ENCODE peak calls at places on chromosome 1, in five cellular contexts. F, V, N, A and T are unnamed samples.

GRCh38 chr1:226444901-226445300 is 37.0 kb upstream of the PARP1 start:
- DNase-seq in F (no peak), V (no peak), N (no peak), A (peak; percentile 4), T (no peak)

GRCh38 chr1:241531195-241532172 is 694 bp upstream of the KMO start:
- DNase-seq in F (no peak), V (no peak), N (peak; percentile 74), A (no peak), T (no peak)

GRCh38 chr1:40381268-40382109 is 8.0 kb downstream of the SMAP2 start:
- DNase-seq in F (no peak), V (no peak), N (peak; percentile 37), A (no peak), T (no peak)

GRCh38 chr1:23555949-23556640 is 3.2 kb downstream of the ID3 start:
- DNase-seq in F (peak; percentile 80), V (no peak), N (peak; percentile 89), A (no peak), T (peak; percentile 88)

GRCh38 chr1:228172591-228173527 is 7.3 kb downstream of the IBA57 start:
- DNase-seq in F (no peak), V (no peak), N (no peak), A (no peak), T (no peak)

GRCh38 chr1:57019240-57019805 is 53.5 kb upstream of the C8B start:
- DNase-seq in F (no peak), V (no peak), N (no peak), A (no peak), T (no peak)

GRCh38 chr1:225480825-225481434 is 53.1 kb upstream of the LBR start:
- DNase-seq in F (peak; percentile 66), V (peak; percentile 95), N (peak; percentile 28), A (no peak), T (no peak)

GRCh38 chr1:203364013-203364730 is 13.2 kb upstream of the FMOD start:
- DNase-seq in F (no peak), V (no peak), N (no peak), A (no peak), T (no peak)

GRCh38 chr1:14815175-14815882 is 216.8 kb downstream of the KAZN start:
- DNase-seq in F (no peak), V (no peak), N (no peak), A (no peak), T (no peak)

GRCh38 chr1:117905019-117905418 is 24.4 kb downstream of the GDAP2 start:
- DNase-seq in F (no peak), V (no peak), N (no peak), A (no peak), T (no peak)

GRCh38 chr1:232622981-232623380 is 7.0 kb downstream of the SIPA1L2 start:
- DNase-seq in F (no peak), V (no peak), N (no peak), A (no peak), T (no peak)

GRCh38 chr1:231045318-231045717 is 5.3 kb upstream of the FAM89A start:
- DNase-seq in F (no peak), V (no peak), N (peak; percentile 21), A (no peak), T (no peak)

GRCh38 chr1:8230284-8230605 is 87.7 kb upstream of the SLC45A1 start:
- DNase-seq in F (no peak), V (no peak), N (no peak), A (no peak), T (no peak)

GRCh38 chr1:212987702-212988322 is 27.9 kb downstream of the ANGEL2 start:
- DNase-seq in F (no peak), V (no peak), N (peak; percentile 37), A (no peak), T (no peak)

GRCh38 chr1:20494609-20495311 is 8.8 kb upstream of the CAMK2N1 start:
- DNase-seq in F (peak; percentile 17), V (no peak), N (peak; percentile 94), A (no peak), T (peak; percentile 77)

GRCh38 chr1:22369294-22370189 is 82.1 kb upstream of the ZBTB40 start:
- DNase-seq in F (no peak), V (no peak), N (no peak), A (no peak), T (no peak)

GRCh38 chr1:161738627-161739287 is 10.8 kb upstream of the DUSP12 start:
- DNase-seq in F (peak; percentile 76), V (no peak), N (peak; percentile 74), A (no peak), T (peak; percentile 76)

GRCh38 chr1:179875606-179876288 is 1.9 kb downstream of the TOR1AIP2 start:
- DNase-seq in F (no peak), V (no peak), N (no peak), A (no peak), T (no peak)

GRCh38 chr1:229788004-229788403 is 162.0 kb downstream of the URB2 start:
- DNase-seq in F (no peak), V (no peak), N (no peak), A (no peak), T (no peak)

GRCh38 chr1:54122131-54122751 is 30.6 kb downstream of the CDCP2 start:
- DNase-seq in F (no peak), V (no peak), N (no peak), A (no peak), T (no peak)

GRCh38 chr1:1318131-1318652 is 6.3 kb downstream of the INTS11 start:
- DNase-seq in F (peak; percentile 94), V (no peak), N (peak; percentile 88), A (no peak), T (peak; percentile 95)

GRCh38 chr1:20125091-20125490 is 5.8 kb upstream of the PLA2G2D start:
- DNase-seq in F (no peak), V (no peak), N (peak; percentile 15), A (no peak), T (no peak)

GRCh38 chr1:215845224-215845902 is 278.3 kb downstream of the KCTD3 start:
- DNase-seq in F (no peak), V (no peak), N (peak; percentile 32), A (no peak), T (peak; percentile 31)

GRCh38 chr1:190904091-190904695 is 426.5 kb upstream of the BRINP3 start:
- DNase-seq in F (no peak), V (no peak), N (peak; percentile 72), A (no peak), T (peak; percentile 20)

GRCh38 chr1:100394286-100394685 is 42.0 kb downstream of the CDC14A start:
- DNase-seq in F (no peak), V (no peak), N (no peak), A (no peak), T (no peak)

GRCh38 chr1:234675561-234675960 is 65.6 kb upstream of the IRF2BP2 start:
- DNase-seq in F (no peak), V (no peak), N (no peak), A (no peak), T (no peak)

GRCh38 chr1:232767381-232768074 is 37.7 kb upstream of the MAP10 start:
- DNase-seq in F (peak; percentile 72), V (no peak), N (peak; percentile 78), A (no peak), T (peak; percentile 42)

GRCh38 chr1:185681034-185681633 is 53.1 kb upstream of the HMCN1 start:
- DNase-seq in F (no peak), V (no peak), N (peak; percentile 41), A (no peak), T (peak; percentile 42)

DNA sequence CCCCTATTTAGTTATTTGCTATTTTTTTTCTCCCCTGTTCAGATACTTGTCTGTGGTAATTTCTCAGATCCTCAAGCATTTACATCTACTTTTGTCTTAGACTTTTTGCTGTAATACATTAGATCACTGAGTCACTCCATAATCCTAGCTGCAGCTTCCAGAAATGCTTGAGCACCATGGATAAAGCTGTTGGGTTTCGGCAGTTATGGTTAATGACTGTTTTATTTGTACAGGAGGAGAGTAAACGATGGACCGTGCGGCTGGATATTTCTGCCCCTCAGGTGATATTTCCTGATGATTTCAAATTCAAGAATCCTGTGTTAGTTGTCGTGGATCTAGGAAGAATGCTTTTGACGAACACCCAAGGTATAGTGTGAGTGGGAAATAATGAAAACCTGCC is 42.9 kb downstream of the VPS13D start:
- DNase-seq in F (no peak), V (no peak), N (no peak), A (no peak), T (no peak)
- H3K36me3 ChIP-seq in F (peaks cover 77% of the 10 kb centered on the region), V (no peaks in the 10 kb centered on the region), N (peaks cover 37% of the 10 kb centered on the region), A (peaks cover 17% of the 10 kb centered on the region), T (peaks cover 64% of the 10 kb centered on the region)

GRCh38 chr1:6274102-6274501 is 13.2 kb upstream of the GPR153 start:
- DNase-seq in F (no peak), V (no peak), N (no peak), A (no peak), T (no peak)
- H3K36me3 ChIP-seq in F (no peaks in the 10 kb centered on the region), V (no peaks in the 10 kb centered on the region), N (no peaks in the 10 kb centered on the region), A (no peaks in the 10 kb centered on the region), T (no peaks in the 10 kb centered on the region)

DNA sequence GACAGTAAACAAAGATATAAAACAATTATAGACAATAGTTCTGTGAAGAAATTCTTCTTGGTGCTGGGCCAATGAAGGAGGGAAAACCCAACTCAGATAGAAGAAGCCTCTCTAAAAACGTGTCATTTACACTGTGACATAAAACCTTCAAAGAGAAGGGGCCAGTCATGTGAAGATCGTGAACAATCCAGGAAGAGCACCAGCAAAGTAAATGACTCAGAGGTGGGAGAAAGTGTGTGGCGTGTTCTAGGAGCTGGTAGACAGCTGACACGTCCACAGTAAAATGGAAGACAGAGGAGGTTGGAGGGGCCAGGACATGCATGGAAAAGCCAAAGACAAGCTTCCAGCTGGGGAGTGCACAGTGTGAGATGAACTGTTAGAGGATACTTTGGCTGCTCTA is 143.6 kb downstream of the VAV3 start:
- DNase-seq in F (no peak), V (no peak), N (peak; percentile 1), A (no peak), T (peak; percentile 7)
- H3K36me3 ChIP-seq in F (no peaks in the 10 kb centered on the region), V (no peaks in the 10 kb centered on the region), N (no peaks in the 10 kb centered on the region), A (no peaks in the 10 kb centered on the region), T (no peaks in the 10 kb centered on the region)

DNA sequence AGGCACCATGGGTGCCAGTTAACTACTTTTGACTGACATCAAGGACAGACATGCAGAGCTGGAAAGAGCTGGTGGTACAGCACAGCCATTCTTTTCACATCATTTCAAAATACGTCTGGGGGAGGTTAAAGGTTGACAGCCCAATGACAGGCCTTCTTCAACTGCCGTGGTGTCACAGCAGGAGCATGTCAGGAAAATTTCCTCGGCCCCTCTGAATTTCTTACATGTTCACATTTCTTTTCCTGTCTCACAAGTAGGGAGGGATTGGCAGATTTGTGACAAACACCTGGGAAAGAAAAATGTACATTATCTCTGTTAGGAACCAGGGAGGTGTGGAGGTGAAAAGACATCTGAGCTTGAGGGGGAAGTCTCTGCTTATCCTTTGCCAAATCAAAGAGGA is 279.1 kb downstream of the SPATA17 start:
- DNase-seq in F (no peak), V (no peak), N (no peak), A (no peak), T (no peak)
- H3K36me3 ChIP-seq in F (no peaks in the 10 kb centered on the region), V (no peaks in the 10 kb centered on the region), N (no peaks in the 10 kb centered on the region), A (no peaks in the 10 kb centered on the region), T (no peaks in the 10 kb centered on the region)

GRCh38 chr1:61270107-61270506 is 187.7 kb downstream of the NFIA start:
- DNase-seq in F (no peak), V (no peak), N (no peak), A (no peak), T (no peak)

GRCh38 chr1:61270761-61271411 is 188.5 kb downstream of the NFIA start:
- DNase-seq in F (no peak), V (no peak), N (no peak), A (no peak), T (peak; percentile 70)

GRCh38 chr1:61271412-61271789 is 189.0 kb downstream of the NFIA start:
- DNase-seq in F (no peak), V (no peak), N (no peak), A (no peak), T (no peak)

GRCh38 chr1:61268546-61269243 is 186.3 kb downstream of the NFIA start:
- DNase-seq in F (no peak), V (no peak), N (no peak), A (no peak), T (no peak)

GRCh38 chr1:61269648-61270047 is 187.3 kb downstream of the NFIA start:
- DNase-seq in F (no peak), V (no peak), N (no peak), A (no peak), T (no peak)
- H3K36me3 ChIP-seq in F (no peaks in the 10 kb centered on the region), V (no peaks in the 10 kb centered on the region), N (no peaks in the 10 kb centered on the region), A (no peaks in the 10 kb centered on the region), T (no peaks in the 10 kb centered on the region)